ENCODE peak calls at places on chromosomes 6 and 20, in eight cellular contexts. S, D, X, W, T, A, U and Y are unnamed samples.

GRCh38 chr6:56345539-56346090 is 98.2 kb upstream of the COL21A1 start:
- DNase-seq in S (no peak), D (no peak), X (no peak), W (no peak), T (no peak), A (no peak), U (no peak), Y (no peak)

GRCh38 chr6:107244082-107244741 is 128.9 kb upstream of the BEND3 start:
- DNase-seq in S (no peak), D (no peak), X (no peak), W (no peak), T (no peak), A (no peak), U (no peak), Y (no peak)

GRCh38 chr20:31821427-31821826 is 2.3 kb downstream of the MYLK2 start:
- DNase-seq in S (no peak), D (no peak), X (no peak), W (no peak), T (no peak), A (no peak), U (no peak), Y (no peak)

GRCh38 chr6:108260126-108260808 is 573 bp downstream of the SNX3 start:
- DNase-seq in S (peak), D (peak), X (peak), W (peak), T (no peak), A (peak), U (peak), Y (no peak)

GRCh38 chr20:31568773-31569162 is 36.3 kb upstream of the ID1 start:
- DNase-seq in S (no peak), D (no peak), X (no peak), W (no peak), T (no peak), A (no peak), U (no peak), Y (no peak)

GRCh38 chr6:137519629-137520176 is 25.5 kb upstream of the OLIG3 start:
- DNase-seq in S (no peak), D (no peak), X (no peak), W (no peak), T (no peak), A (no peak), U (no peak), Y (no peak)

GRCh38 chr6:160315310-160315709 is 32.9 kb upstream of the SLC22A3 start:
- DNase-seq in S (peak), D (no peak), X (no peak), W (no peak), T (no peak), A (no peak), U (peak), Y (no peak)

GRCh38 chr6:43628392-43629103 is 516 bp downstream of the GTPBP2 start:
- DNase-seq in S (peak), D (no peak), X (peak), W (peak), T (peak), A (no peak), U (peak), Y (no peak)

GRCh38 chr6:39087197-39087596 is 27.8 kb downstream of the SAYSD1 start:
- DNase-seq in S (no peak), D (no peak), X (no peak), W (no peak), T (no peak), A (no peak), U (no peak), Y (no peak)

GRCh38 chr20:6178537-6178936 is 55.7 kb upstream of the FERMT1 start:
- DNase-seq in S (peak), D (no peak), X (no peak), W (peak), T (no peak), A (no peak), U (peak), Y (no peak)

GRCh38 chr6:134707342-134707982 is 242.4 kb downstream of the ALDH8A1 start:
- DNase-seq in S (peak), D (no peak), X (no peak), W (no peak), T (no peak), A (no peak), U (peak), Y (no peak)

GRCh38 chr20:50695144-50695872 is 4.0 kb upstream of the RIPOR3 start:
- DNase-seq in S (no peak), D (no peak), X (no peak), W (peak), T (no peak), A (no peak), U (no peak), Y (no peak)

GRCh38 chr6:22642254-22642653 is 72.9 kb downstream of the HDGFL1 start:
- DNase-seq in S (no peak), D (no peak), X (no peak), W (no peak), T (no peak), A (no peak), U (peak), Y (no peak)

GRCh38 chr6:166932616-166933015 is 23.7 kb downstream of the RNASET2 start:
- DNase-seq in S (no peak), D (no peak), X (no peak), W (no peak), T (no peak), A (no peak), U (no peak), Y (no peak)

GRCh38 chr6:39790772-39791171 is 1.4 kb upstream of the DAAM2 start:
- DNase-seq in S (no peak), D (no peak), X (no peak), W (no peak), T (no peak), A (no peak), U (peak), Y (no peak)

GRCh38 chr6:87730310-87730709 is 28.3 kb upstream of the AKIRIN2 start:
- DNase-seq in S (peak), D (no peak), X (peak), W (peak), T (no peak), A (peak), U (no peak), Y (no peak)

GRCh38 chr20:25081065-25081729 is 744 bp downstream of the VSX1 start:
- DNase-seq in S (peak), D (peak), X (no peak), W (no peak), T (no peak), A (no peak), U (no peak), Y (no peak)

GRCh38 chr6:129981598-129981997 is 36.8 kb upstream of the L3MBTL3 start:
- DNase-seq in S (no peak), D (no peak), X (no peak), W (peak), T (no peak), A (no peak), U (peak), Y (no peak)

GRCh38 chr6:12704946-12705345 is 11.6 kb upstream of the PHACTR1 start:
- DNase-seq in S (no peak), D (no peak), X (no peak), W (no peak), T (no peak), A (no peak), U (no peak), Y (no peak)

GRCh38 chr6:92541457-92542060 is 877.8 kb downstream of the EPHA7 start:
- DNase-seq in S (no peak), D (no peak), X (no peak), W (no peak), T (no peak), A (no peak), U (no peak), Y (no peak)

GRCh38 chr6:151325075-151326050 is 66.0 kb downstream of the ZBTB2 start:
- DNase-seq in S (peak), D (peak), X (peak), W (peak), T (no peak), A (peak), U (peak), Y (no peak)

GRCh38 chr6:53805016-53805415 is 10.2 kb downstream of the LRRC1 start:
- DNase-seq in S (no peak), D (no peak), X (no peak), W (no peak), T (no peak), A (no peak), U (no peak), Y (no peak)

GRCh38 chr20:564195-564594 is 20.6 kb upstream of the CSNK2A1 start:
- DNase-seq in S (no peak), D (no peak), X (no peak), W (no peak), T (no peak), A (no peak), U (no peak), Y (no peak)

GRCh38 chr20:32456869-32457421 is 98.8 kb downstream of the ASXL1 start:
- DNase-seq in S (peak), D (no peak), X (peak), W (no peak), T (no peak), A (no peak), U (peak), Y (no peak)

GRCh38 chr20:50271674-50272412 is 81.2 kb downstream of the CEBPB start:
- DNase-seq in S (no peak), D (no peak), X (no peak), W (no peak), T (no peak), A (no peak), U (no peak), Y (no peak)

GRCh38 chr6:24740861-24741260 is 21.9 kb upstream of the C6orf62 start:
- DNase-seq in S (no peak), D (no peak), X (no peak), W (no peak), T (no peak), A (no peak), U (peak), Y (no peak)

GRCh38 chr6:158229823-158230222 is 61.7 kb downstream of the GTF2H5 start:
- DNase-seq in S (no peak), D (no peak), X (no peak), W (no peak), T (no peak), A (no peak), U (no peak), Y (no peak)

GRCh38 chr20:50918403-50918802 is 12.8 kb downstream of the ADNP start:
- DNase-seq in S (no peak), D (no peak), X (peak), W (peak), T (no peak), A (no peak), U (peak), Y (no peak)

GRCh38 chr6:136085370-136086115 is 164.6 kb downstream of the MTFR2 start:
- DNase-seq in S (no peak), D (no peak), X (no peak), W (no peak), T (no peak), A (no peak), U (peak), Y (no peak)

GRCh38 chr20:1390552-1391403 is 2.1 kb downstream of the FKBP1A start:
- DNase-seq in S (no peak), D (no peak), X (no peak), W (no peak), T (no peak), A (no peak), U (no peak), Y (no peak)

GRCh38 chr20:47814632-47815415 is 29.5 kb upstream of the SULF2 start:
- DNase-seq in S (no peak), D (no peak), X (no peak), W (no peak), T (no peak), A (no peak), U (no peak), Y (no peak)

GRCh38 chr20:32648761-32649615 is 24.8 kb downstream of the C20orf203 start:
- DNase-seq in S (no peak), D (no peak), X (no peak), W (no peak), T (no peak), A (no peak), U (peak), Y (no peak)

GRCh38 chr6:13141392-13141791 is 186.9 kb downstream of the TBC1D7 start:
- DNase-seq in S (no peak), D (no peak), X (no peak), W (no peak), T (no peak), A (no peak), U (no peak), Y (no peak)

GRCh38 chr6:126175251-126175650 is 164.7 kb upstream of the CENPW start:
- DNase-seq in S (no peak), D (no peak), X (no peak), W (no peak), T (no peak), A (no peak), U (no peak), Y (no peak)

GRCh38 chr20:20224806-20225205 is 143.1 kb upstream of the INSM1 start:
- DNase-seq in S (no peak), D (no peak), X (no peak), W (no peak), T (no peak), A (no peak), U (no peak), Y (no peak)

GRCh38 chr6:170238741-170239565 is 51.9 kb downstream of the DLL1 start:
- DNase-seq in S (no peak), D (no peak), X (no peak), W (no peak), T (no peak), A (no peak), U (no peak), Y (no peak)

GRCh38 chr20:32763202-32763999 is 1.2 kb downstream of the DNMT3B start:
- DNase-seq in S (no peak), D (no peak), X (no peak), W (no peak), T (no peak), A (no peak), U (no peak), Y (no peak)

GRCh38 chr20:15654208-15654649 is 919.0 kb downstream of the KIF16B start:
- DNase-seq in S (peak), D (no peak), X (peak), W (peak), T (no peak), A (peak), U (peak), Y (no peak)

GRCh38 chr6:75368151-75368779 is 83.7 kb upstream of the TMEM30A start:
- DNase-seq in S (peak), D (no peak), X (no peak), W (no peak), T (no peak), A (no peak), U (peak), Y (no peak)